ENCODE peak calls at places on chromosomes 16 and 17, in nine cellular contexts. C is CD8-positive, alpha-beta memory T cell; H is endothelial cell of umbilical vein; M is mucosa of descending colon; B is Caco-2; A is IMR-90; N is testis; Y is HepG2; X is A549. J is an unnamed sample. For H3K4me1, the result is how much of the 10 kb centered on the place peaks cover.

GRCh38 chr16:396605-397004 is 394 bp upstream of the NME4 start:
- DNase-seq in C (no peak), H (peak), M (no peak), B (no peak), A (peak), N (peak), Y (peak), X (peak), J (no peak)

GRCh38 chr17:13460646-13461045 is 141.1 kb downstream of the HS3ST3A1 start:
- DNase-seq in C (no peak), H (no peak), M (no peak), B (no peak), A (peak), N (no peak), Y (no peak), X (no peak), J (no peak)

GRCh38 chr16:54135361-54136275 is 151.0 kb downstream of the IRX3 start:
- DNase-seq in C (no peak), H (peak), M (no peak), B (no peak), A (peak), N (no peak), Y (no peak), X (peak), J (peak)

GRCh38 chr16:52368899-52369298 is 178.0 kb downstream of the TOX3 start:
- DNase-seq in C (no peak), H (no peak), M (no peak), B (no peak), A (no peak), N (no peak), Y (no peak), X (no peak), J (no peak)

GRCh38 chr17:4743216-4743615 is 3.5 kb upstream of the CXCL16 start:
- DNase-seq in C (no peak), H (no peak), M (no peak), B (no peak), A (no peak), N (no peak), Y (no peak), X (no peak), J (no peak)

GRCh38 chr17:8904686-8905085 is 37.2 kb upstream of the PIK3R6 start:
- DNase-seq in C (no peak), H (no peak), M (no peak), B (no peak), A (no peak), N (no peak), Y (no peak), X (no peak), J (no peak)

GRCh38 chr16:30985401-30986128 is 558 bp downstream of the HSD3B7 start:
- DNase-seq in C (no peak), H (no peak), M (peak), B (peak), A (no peak), N (peak), Y (peak), X (peak), J (no peak)

GRCh38 chr16:59854846-59855439 is 1120.8 kb upstream of the GOT2 start:
- DNase-seq in C (no peak), H (no peak), M (no peak), B (no peak), A (no peak), N (no peak), Y (no peak), X (no peak), J (no peak)

GRCh38 chr16:566475-567361 is at the start of gene NHLRC4:
- DNase-seq in C (peak), H (peak), M (peak), B (no peak), A (peak), N (peak), Y (peak), X (no peak), J (no peak)

GRCh38 chr17:28173801-28174200 is 131.3 kb downstream of the NLK start:
- DNase-seq in C (no peak), H (peak), M (no peak), B (no peak), A (no peak), N (no peak), Y (no peak), X (no peak), J (no peak)

GRCh38 chr16:83626204-83626603 is 181.6 kb upstream of the HSBP1 start:
- DNase-seq in C (no peak), H (no peak), M (no peak), B (no peak), A (no peak), N (no peak), Y (no peak), X (no peak), J (no peak)

GRCh38 chr16:50944431-50944830 is 202.5 kb downstream of the CYLD start:
- DNase-seq in C (no peak), H (no peak), M (no peak), B (no peak), A (no peak), N (no peak), Y (no peak), X (no peak), J (no peak)

GRCh38 chr16:23975293-23975692 is 139.5 kb downstream of the PRKCB start:
- DNase-seq in C (no peak), H (no peak), M (no peak), B (no peak), A (no peak), N (no peak), Y (no peak), X (no peak), J (no peak)

GRCh38 chr16:73615256-73615655 is 567.3 kb upstream of the ZFHX3 start:
- DNase-seq in C (no peak), H (no peak), M (no peak), B (no peak), A (no peak), N (no peak), Y (no peak), X (no peak), J (no peak)

GRCh38 chr17:34757611-34758010 is 178.2 kb downstream of the TMEM132E start:
- DNase-seq in C (no peak), H (no peak), M (no peak), B (peak), A (no peak), N (no peak), Y (no peak), X (no peak), J (no peak)

GRCh38 chr17:3659541-3660111 is 8.8 kb downstream of the TAX1BP3 start:
- DNase-seq in C (no peak), H (no peak), M (peak), B (no peak), A (peak), N (peak), Y (no peak), X (peak), J (peak)

GRCh38 chr17:7549401-7550055 is 670 bp downstream of the TNFSF12 start:
- DNase-seq in C (peak), H (no peak), M (peak), B (no peak), A (no peak), N (no peak), Y (no peak), X (peak), J (no peak)

GRCh38 chr17:37259030-37259735 is 116.6 kb upstream of the C17orf78 start:
- DNase-seq in C (no peak), H (peak), M (no peak), B (no peak), A (peak), N (no peak), Y (no peak), X (no peak), J (peak)

GRCh38 chr16:30761427-30761927 is 385 bp downstream of the CFAP119 start:
- DNase-seq in C (peak), H (peak), M (peak), B (peak), A (peak), N (peak), Y (no peak), X (no peak), J (no peak)

GRCh38 chr17:27817731-27818130 is 17.4 kb upstream of the NOS2 start:
- DNase-seq in C (no peak), H (peak), M (no peak), B (no peak), A (peak), N (no peak), Y (no peak), X (no peak), J (no peak)

GRCh38 chr16:84220851-84221250 is 19.0 kb downstream of the KCNG4 start:
- DNase-seq in C (no peak), H (no peak), M (no peak), B (no peak), A (peak), N (no peak), Y (no peak), X (no peak), J (no peak)

GRCh38 chr16:33059206-33059605 is 134.8 kb upstream of the TP53TG3C start:
- DNase-seq in C (no peak), H (no peak), M (peak), B (no peak), A (no peak), N (no peak), Y (no peak), X (no peak), J (no peak)

GRCh38 chr17:75909051-75909811 is 4.5 kb upstream of the MRPL38 start:
- DNase-seq in C (no peak), H (no peak), M (no peak), B (no peak), A (no peak), N (no peak), Y (no peak), X (no peak), J (no peak)

GRCh38 chr16:477287-477686 is 50.2 kb upstream of the CAPN15 start:
- DNase-seq in C (no peak), H (peak), M (no peak), B (no peak), A (no peak), N (no peak), Y (no peak), X (no peak), J (no peak)

GRCh38 chr17:67606896-67607604 is 110.7 kb upstream of the NOL11 start:
- DNase-seq in C (no peak), H (peak), M (no peak), B (no peak), A (no peak), N (peak), Y (no peak), X (no peak), J (no peak)

GRCh38 chr17:31842416-31843381 is 16.3 kb downstream of the COPRS start:
- DNase-seq in C (peak), H (peak), M (peak), B (peak), A (peak), N (peak), Y (peak), X (peak), J (peak)

GRCh38 chr16:1654505-1655268 is 23.4 kb upstream of the JPT2 start:
- DNase-seq in C (no peak), H (no peak), M (no peak), B (no peak), A (no peak), N (peak), Y (no peak), X (no peak), J (no peak)

GRCh38 chr16:79009911-79010310 is 590.6 kb downstream of the MAF start:
- DNase-seq in C (no peak), H (no peak), M (no peak), B (no peak), A (no peak), N (no peak), Y (no peak), X (no peak), J (no peak)

GRCh38 chr16:89197633-89198416 is 2.5 kb downstream of the SLC22A31 start:
- DNase-seq in C (no peak), H (no peak), M (peak), B (no peak), A (no peak), N (no peak), Y (peak), X (no peak), J (no peak)

GRCh38 chr16:1099224-1100083 is 3.4 kb upstream of the C1QTNF8 start:
- DNase-seq in C (no peak), H (no peak), M (no peak), B (no peak), A (no peak), N (no peak), Y (no peak), X (no peak), J (no peak)

GRCh38 chr17:32161029-32161428 is 18.7 kb downstream of the RHOT1 start:
- DNase-seq in C (no peak), H (no peak), M (no peak), B (no peak), A (no peak), N (no peak), Y (no peak), X (no peak), J (no peak)

GRCh38 chr16:5008311-5008731 is 25.4 kb downstream of the NAGPA start:
- DNase-seq in C (no peak), H (no peak), M (no peak), B (no peak), A (no peak), N (no peak), Y (no peak), X (no peak), J (no peak)

GRCh38 chr17:28518132-28518531 is 12.0 kb downstream of the FOXN1 start:
- DNase-seq in C (no peak), H (no peak), M (peak), B (no peak), A (no peak), N (no peak), Y (no peak), X (no peak), J (no peak)

GRCh38 chr16:51577621-51578303 is 426.7 kb upstream of the SALL1 start:
- DNase-seq in C (no peak), H (peak), M (no peak), B (no peak), A (peak), N (no peak), Y (no peak), X (peak), J (peak)

GRCh38 chr17:50615818-50616217 is 18.9 kb upstream of the ABCC3 start:
- DNase-seq in C (no peak), H (no peak), M (no peak), B (no peak), A (peak), N (no peak), Y (no peak), X (no peak), J (peak)

GRCh38 chr17:81400939-81401726 is 5.9 kb downstream of the BAHCC1 start:
- DNase-seq in C (no peak), H (no peak), M (no peak), B (no peak), A (no peak), N (no peak), Y (no peak), X (no peak), J (no peak)

GRCh38 chr17:81400154-81400938 is 5.1 kb downstream of the BAHCC1 start:
- DNase-seq in C (no peak), H (peak), M (no peak), B (no peak), A (peak), N (no peak), Y (no peak), X (peak), J (no peak)

GRCh38 chr17:81402530-81402941 is 7.3 kb downstream of the BAHCC1 start:
- DNase-seq in C (no peak), H (no peak), M (no peak), B (no peak), A (no peak), N (no peak), Y (no peak), X (no peak), J (no peak)

GRCh38 chr17:81403040-81403467 is 7.8 kb downstream of the BAHCC1 start:
- DNase-seq in C (no peak), H (no peak), M (no peak), B (no peak), A (peak), N (no peak), Y (no peak), X (no peak), J (no peak)

GRCh38 chr17:81401727-81402529 is 6.7 kb downstream of the BAHCC1 start:
- DNase-seq in C (no peak), H (peak), M (no peak), B (no peak), A (no peak), N (no peak), Y (no peak), X (peak), J (no peak)
- H3K4me1 ChIP-seq in C (under half), H (under half), M (under half), B (under half), A (under half), N (half or more), Y (under half), X (under half), J (under half)

DNA sequence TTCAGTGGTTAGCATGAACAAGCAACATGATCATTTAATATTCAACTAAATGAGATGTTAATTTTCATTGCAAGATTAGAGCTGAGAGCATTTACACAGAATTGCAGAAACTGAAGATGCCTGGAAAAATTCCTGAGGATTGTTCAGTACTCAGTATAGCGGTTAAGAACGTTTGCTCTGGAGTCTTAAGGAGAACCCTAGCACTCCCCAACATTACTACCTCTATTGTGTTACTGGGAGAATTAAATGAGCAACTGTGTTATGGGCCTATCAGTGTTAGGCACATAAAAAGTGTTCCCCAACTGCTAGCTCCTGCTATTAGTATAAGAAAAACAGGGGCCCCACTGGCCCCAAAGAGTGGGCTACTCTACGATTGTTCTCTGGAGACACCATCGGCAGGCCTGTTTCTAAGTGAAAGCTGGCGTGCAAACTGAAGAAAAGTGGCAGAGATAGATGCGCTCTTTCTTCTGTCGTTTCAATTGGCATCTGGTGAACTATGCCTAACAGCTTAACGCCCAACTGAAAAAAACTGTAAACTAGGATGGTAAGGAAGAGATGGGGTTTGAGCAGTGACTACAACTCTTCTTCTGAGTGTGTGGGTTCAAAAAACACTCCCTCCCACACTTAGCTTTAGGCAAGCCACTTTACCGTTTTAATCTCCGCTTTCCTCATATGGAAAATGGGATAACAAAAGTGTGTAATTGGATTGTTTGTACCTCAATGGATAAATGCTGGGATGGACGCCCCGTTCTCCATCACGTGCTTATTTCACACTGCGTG is 1.3 kb downstream of the CDR2 start:
- DNase-seq in C (no peak), H (peak), M (no peak), B (no peak), A (no peak), N (no peak), Y (no peak), X (no peak), J (no peak)
- H3K4me1 ChIP-seq in C (half or more), H (half or more), M (under half), B (under half), A (under half), N (under half), Y (half or more), X (half or more), J (under half)

DNA sequence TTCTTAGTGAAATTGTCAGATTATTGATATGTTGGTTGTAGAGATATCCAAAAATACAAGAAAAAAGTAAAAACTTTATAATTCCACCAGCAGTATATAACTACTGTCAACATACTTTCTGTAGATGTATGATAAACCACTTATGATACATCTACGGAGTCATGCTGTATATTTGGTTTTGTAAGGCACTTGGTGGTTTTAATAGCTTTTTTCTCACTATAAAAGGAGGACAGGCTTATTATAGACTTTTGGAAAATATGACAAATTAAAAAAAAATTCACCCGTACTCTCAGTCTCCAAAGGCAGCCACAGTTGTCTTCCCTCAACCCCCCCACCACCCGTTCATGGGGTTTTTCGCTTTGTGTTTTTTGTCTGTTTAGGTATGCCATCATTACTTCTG is 14.8 kb downstream of the RAI1 start:
- DNase-seq in C (no peak), H (no peak), M (no peak), B (no peak), A (no peak), N (no peak), Y (no peak), X (no peak), J (no peak)
- H3K4me1 ChIP-seq in C (under half), H (under half), M (half or more), B (under half), A (half or more), N (half or more), Y (half or more), X (half or more), J (under half)

DNA sequence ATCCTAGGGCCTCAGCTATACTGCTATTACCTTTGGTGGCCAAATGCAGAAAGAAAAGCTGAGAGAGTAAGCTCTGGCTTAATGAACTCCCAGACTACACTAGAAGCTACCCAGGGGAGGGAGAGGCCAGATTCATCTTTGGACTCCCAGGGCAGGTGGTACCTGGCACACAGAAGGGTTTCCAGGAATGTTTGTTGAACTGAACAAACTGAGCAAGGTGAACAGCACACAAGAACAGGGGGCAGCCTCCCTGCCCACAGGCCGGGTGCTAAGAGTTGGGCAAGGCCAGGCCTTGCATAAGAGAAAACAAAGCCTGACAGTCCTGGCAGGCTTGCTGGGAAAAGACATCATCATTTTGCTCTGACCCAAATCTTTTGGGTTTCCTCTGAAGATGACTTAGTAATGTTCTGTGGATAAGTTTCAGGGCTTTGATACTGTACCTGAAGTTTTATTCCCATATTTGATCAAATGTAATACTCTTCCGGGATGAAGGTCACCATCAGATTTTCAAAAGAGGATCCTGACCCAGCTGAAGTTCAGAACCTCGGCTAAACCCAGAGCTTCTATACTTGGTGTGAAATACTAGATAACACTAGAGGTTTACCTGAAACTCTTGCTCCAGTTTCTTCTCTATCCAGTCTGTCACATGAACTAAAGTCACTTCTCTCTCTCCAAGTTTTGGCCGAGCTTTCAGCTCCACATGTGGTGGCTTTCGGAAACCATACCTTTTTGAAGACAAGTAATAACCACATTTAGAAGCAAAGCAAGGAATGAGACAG is 20.5 kb upstream of the ERN1 start:
- DNase-seq in C (no peak), H (no peak), M (peak), B (no peak), A (no peak), N (no peak), Y (peak), X (peak), J (no peak)
- H3K4me1 ChIP-seq in C (under half), H (under half), M (under half), B (under half), A (under half), N (under half), Y (half or more), X (under half), J (under half)

GRCh38 chr16:68954871-68955635 is 111.7 kb downstream of the TANGO6 start:
- DNase-seq in C (no peak), H (no peak), M (no peak), B (no peak), A (no peak), N (no peak), Y (no peak), X (no peak), J (no peak)

GRCh38 chr16:68948230-68948910 is 105.0 kb downstream of the TANGO6 start:
- DNase-seq in C (no peak), H (no peak), M (no peak), B (no peak), A (peak), N (no peak), Y (no peak), X (no peak), J (no peak)

GRCh38 chr16:68951991-68952877 is 108.9 kb downstream of the TANGO6 start:
- DNase-seq in C (no peak), H (peak), M (no peak), B (no peak), A (peak), N (no peak), Y (no peak), X (no peak), J (peak)
- H3K4me1 ChIP-seq in C (under half), H (under half), M (under half), B (under half), A (under half), N (under half), Y (under half), X (under half), J (under half)

J was measured in foreskin keratinocyte.